ENCODE peak calls at places on chromosomes 3 and 15, in five cellular contexts. One of them, this sample, is unnamed.

GRCh38 chr3:13539671-13540070 is 9.3 kb upstream of the FBLN2 start:
- DNase-seq in T-helper 9 cell: no peak
- DNase-seq in GM13977: no peak
- DNase-seq in HS-5: no peak
- DNase-seq in GM04504: no peak
- DNase-seq in this sample: no peak

GRCh38 chr3:90180543-90180942 is 1073.1 kb downstream of the EPHA3 start:
- DNase-seq in T-helper 9 cell: no peak
- DNase-seq in GM13977: no peak
- DNase-seq in HS-5: no peak
- DNase-seq in GM04504: no peak
- DNase-seq in this sample: no peak

GRCh38 chr3:72178463-72179106 is 393.6 kb upstream of the PROK2 start:
- DNase-seq in T-helper 9 cell: no peak
- DNase-seq in GM13977: no peak
- DNase-seq in HS-5: no peak
- DNase-seq in GM04504: no peak
- DNase-seq in this sample: no peak

GRCh38 chr15:74400915-74401757 is 32.6 kb downstream of the SEMA7A start:
- DNase-seq in T-helper 9 cell: no peak
- DNase-seq in GM13977: no peak
- DNase-seq in HS-5: no peak
- DNase-seq in GM04504: no peak
- DNase-seq in this sample: no peak

GRCh38 chr3:132517311-132517710 is 79.8 kb upstream of the ACKR4 start:
- DNase-seq in T-helper 9 cell: no peak
- DNase-seq in GM13977: no peak
- DNase-seq in HS-5: no peak
- DNase-seq in GM04504: no peak
- DNase-seq in this sample: no peak

GRCh38 chr3:82087958-82088357 is 326.5 kb upstream of the GBE1 start:
- DNase-seq in T-helper 9 cell: no peak
- DNase-seq in GM13977: no peak
- DNase-seq in HS-5: peak; percentile 66
- DNase-seq in GM04504: peak; percentile 65
- DNase-seq in this sample: no peak

GRCh38 chr3:126704494-126705214 is 614 bp downstream of the CHCHD6 start:
- DNase-seq in T-helper 9 cell: no peak
- DNase-seq in GM13977: no peak
- DNase-seq in HS-5: no peak
- DNase-seq in GM04504: no peak
- DNase-seq in this sample: no peak

GRCh38 chr3:14494279-14494972 is 45.7 kb downstream of the GRIP2 start:
- DNase-seq in T-helper 9 cell: no peak
- DNase-seq in GM13977: no peak
- DNase-seq in HS-5: no peak
- DNase-seq in GM04504: no peak
- DNase-seq in this sample: no peak

GRCh38 chr3:197478746-197479668 is 76.8 kb downstream of the BDH1 start:
- DNase-seq in T-helper 9 cell: no peak
- DNase-seq in GM13977: no peak
- DNase-seq in HS-5: no peak
- DNase-seq in GM04504: no peak
- DNase-seq in this sample: no peak

GRCh38 chr3:71694358-71694999 is 30.7 kb downstream of the EIF4E3 start:
- DNase-seq in T-helper 9 cell: no peak
- DNase-seq in GM13977: no peak
- DNase-seq in HS-5: peak; percentile 74
- DNase-seq in GM04504: no peak
- DNase-seq in this sample: no peak

GRCh38 chr3:133691410-133692107 is 29.8 kb upstream of the TOPBP1 start:
- DNase-seq in T-helper 9 cell: no peak
- DNase-seq in GM13977: no peak
- DNase-seq in HS-5: no peak
- DNase-seq in GM04504: no peak
- DNase-seq in this sample: no peak

GRCh38 chr3:30511524-30512278 is 94.7 kb upstream of the TGFBR2 start:
- DNase-seq in T-helper 9 cell: no peak
- DNase-seq in GM13977: no peak
- DNase-seq in HS-5: peak; percentile 97
- DNase-seq in GM04504: peak; percentile 85
- DNase-seq in this sample: no peak

GRCh38 chr3:51538115-51538458 is 432 bp upstream of the RAD54L2 start:
- DNase-seq in T-helper 9 cell: no peak
- DNase-seq in GM13977: peak; percentile 51
- DNase-seq in HS-5: no peak
- DNase-seq in GM04504: no peak
- DNase-seq in this sample: no peak

GRCh38 chr3:40725026-40725425 is 200.3 kb downstream of the ZNF621 start:
- DNase-seq in T-helper 9 cell: no peak
- DNase-seq in GM13977: no peak
- DNase-seq in HS-5: no peak
- DNase-seq in GM04504: no peak
- DNase-seq in this sample: no peak

GRCh38 chr3:19748782-19749447 is 185.1 kb downstream of the EFHB start:
- DNase-seq in T-helper 9 cell: no peak
- DNase-seq in GM13977: no peak
- DNase-seq in HS-5: no peak
- DNase-seq in GM04504: no peak
- DNase-seq in this sample: no peak

GRCh38 chr3:97510795-97511194 is 253.8 kb upstream of the ARL6 start:
- DNase-seq in T-helper 9 cell: no peak
- DNase-seq in GM13977: no peak
- DNase-seq in HS-5: no peak
- DNase-seq in GM04504: no peak
- DNase-seq in this sample: no peak

GRCh38 chr3:195558602-195559001 is 15.5 kb upstream of the PPP1R2 start:
- DNase-seq in T-helper 9 cell: no peak
- DNase-seq in GM13977: peak; percentile 31
- DNase-seq in HS-5: no peak
- DNase-seq in GM04504: no peak
- DNase-seq in this sample: no peak

GRCh38 chr15:82051664-82052063 is 5.8 kb upstream of the MEX3B start:
- DNase-seq in T-helper 9 cell: no peak
- DNase-seq in GM13977: no peak
- DNase-seq in HS-5: no peak
- DNase-seq in GM04504: no peak
- DNase-seq in this sample: no peak

GRCh38 chr15:41730543-41730942 is 43.7 kb upstream of the MAPKBP1 start:
- DNase-seq in T-helper 9 cell: no peak
- DNase-seq in GM13977: peak; percentile 19
- DNase-seq in HS-5: no peak
- DNase-seq in GM04504: no peak
- DNase-seq in this sample: no peak

GRCh38 chr3:9918261-9919038 is 1.6 kb downstream of the IL17RC start:
- DNase-seq in T-helper 9 cell: no peak
- DNase-seq in GM13977: no peak
- DNase-seq in HS-5: no peak
- DNase-seq in GM04504: no peak
- DNase-seq in this sample: no peak

GRCh38 chr15:76575177-76576078 is 238.9 kb downstream of the ISL2 start:
- DNase-seq in T-helper 9 cell: no peak
- DNase-seq in GM13977: peak; percentile 63
- DNase-seq in HS-5: no peak
- DNase-seq in GM04504: no peak
- DNase-seq in this sample: no peak

GRCh38 chr15:85581495-85581894 is 201.1 kb downstream of the AKAP13 start:
- DNase-seq in T-helper 9 cell: peak; percentile 43
- DNase-seq in GM13977: no peak
- DNase-seq in HS-5: no peak
- DNase-seq in GM04504: no peak
- DNase-seq in this sample: no peak

GRCh38 chr15:95300958-95301357 is 1029.5 kb upstream of the NR2F2 start:
- DNase-seq in T-helper 9 cell: no peak
- DNase-seq in GM13977: no peak
- DNase-seq in HS-5: peak; percentile 28
- DNase-seq in GM04504: no peak
- DNase-seq in this sample: no peak

GRCh38 chr3:24483873-24484272 is 10.8 kb downstream of the THRB start:
- DNase-seq in T-helper 9 cell: no peak
- DNase-seq in GM13977: no peak
- DNase-seq in HS-5: no peak
- DNase-seq in GM04504: no peak
- DNase-seq in this sample: no peak

GRCh38 chr3:149479621-149480325 is 5.3 kb downstream of the TM4SF4 start:
- DNase-seq in T-helper 9 cell: no peak
- DNase-seq in GM13977: no peak
- DNase-seq in HS-5: no peak
- DNase-seq in GM04504: no peak
- DNase-seq in this sample: no peak

GRCh38 chr3:115835946-115836345 is 212.6 kb downstream of the GAP43 start:
- DNase-seq in T-helper 9 cell: no peak
- DNase-seq in GM13977: no peak
- DNase-seq in HS-5: no peak
- DNase-seq in GM04504: no peak
- DNase-seq in this sample: no peak

GRCh38 chr15:95279277-95280019 is 1048.1 kb downstream of the MCTP2 start:
- DNase-seq in T-helper 9 cell: no peak
- DNase-seq in GM13977: no peak
- DNase-seq in HS-5: no peak
- DNase-seq in GM04504: no peak
- DNase-seq in this sample: no peak

GRCh38 chr15:59206623-59207183 is at the start of gene LDHAL6B:
- DNase-seq in T-helper 9 cell: no peak
- DNase-seq in GM13977: no peak
- DNase-seq in HS-5: no peak
- DNase-seq in GM04504: no peak
- DNase-seq in this sample: no peak

GRCh38 chr3:134007819-134008218 is 21.9 kb downstream of the SLCO2A1 start:
- DNase-seq in T-helper 9 cell: no peak
- DNase-seq in GM13977: no peak
- DNase-seq in HS-5: no peak
- DNase-seq in GM04504: no peak
- DNase-seq in this sample: no peak

GRCh38 chr15:25565470-25566264 is 126.8 kb upstream of the UBE3A start:
- DNase-seq in T-helper 9 cell: no peak
- DNase-seq in GM13977: no peak
- DNase-seq in HS-5: no peak
- DNase-seq in GM04504: no peak
- DNase-seq in this sample: no peak

GRCh38 chr3:185960518-185961288 is 22.9 kb upstream of the TRA2B start:
- DNase-seq in T-helper 9 cell: no peak
- DNase-seq in GM13977: no peak
- DNase-seq in HS-5: no peak
- DNase-seq in GM04504: no peak
- DNase-seq in this sample: no peak

GRCh38 chr3:45441570-45442313 is 53.4 kb downstream of the LARS2 start:
- DNase-seq in T-helper 9 cell: no peak
- DNase-seq in GM13977: no peak
- DNase-seq in HS-5: no peak
- DNase-seq in GM04504: peak; percentile 88
- DNase-seq in this sample: no peak

GRCh38 chr15:57727031-57727430 is 20.5 kb downstream of the POLR2M start:
- DNase-seq in T-helper 9 cell: no peak
- DNase-seq in GM13977: no peak
- DNase-seq in HS-5: no peak
- DNase-seq in GM04504: no peak
- DNase-seq in this sample: no peak

GRCh38 chr3:87798567-87798947 is 260.2 kb downstream of the CGGBP1 start:
- DNase-seq in T-helper 9 cell: no peak
- DNase-seq in GM13977: no peak
- DNase-seq in HS-5: no peak
- DNase-seq in GM04504: no peak
- DNase-seq in this sample: no peak

This sample was measured in mesothelial cell of epicardium.